ENCODE peak calls at places on chromosome 15, in eight cellular contexts. I is NCI-H748 treated with DMSO at 0.1 percent for 48 hours; Y is NCI-H1694; P is GM12892; S is MV-4-11; Q is NCI-H1436; L is stimulated activated CD4-positive, alpha-beta T cell treated with anti-CD3 and anti-CD28 coated beads, Interleukin-1b, Interleukin-23, amount 100 ng/mL, for 48 hours; V is endothelial cell. N is an unnamed sample.

GRCh38 chr15:59028387-59028955 is 41.0 kb downstream of the RNF111 start:
- DNase-seq in I (no peak), Y (no peak), P (no peak), S (no peak), Q (no peak), L (no peak), V (no peak), N (no peak)

GRCh38 chr15:34047893-34048775 is 9.1 kb upstream of the AVEN start:
- DNase-seq in I (no peak), Y (no peak), P (no peak), S (peak; percentile 15), Q (no peak), L (no peak), V (no peak), N (no peak)

GRCh38 chr15:77865106-77865630 is 212.3 kb downstream of the TBC1D2B start:
- DNase-seq in I (no peak), Y (no peak), P (no peak), S (no peak), Q (no peak), L (no peak), V (no peak), N (no peak)

GRCh38 chr15:35307676-35308075 is 222.6 kb upstream of the NANOGP8 start:
- DNase-seq in I (no peak), Y (no peak), P (no peak), S (no peak), Q (no peak), L (no peak), V (no peak), N (no peak)

GRCh38 chr15:26051771-26052685 is 188.9 kb upstream of the ATP10A start:
- DNase-seq in I (no peak), Y (no peak), P (no peak), S (no peak), Q (no peak), L (no peak), V (no peak), N (no peak)

GRCh38 chr15:101277038-101277822 is at the start of gene SELENOS:
- DNase-seq in I (peak; percentile 57), Y (peak; percentile 50), P (peak; percentile 85), S (peak; percentile 79), Q (peak; percentile 61), L (peak; percentile 84), V (peak; percentile 92), N (peak; percentile 87)

GRCh38 chr15:52069559-52069958 is 43.0 kb downstream of the BCL2L10 start:
- DNase-seq in I (no peak), Y (no peak), P (no peak), S (no peak), Q (no peak), L (no peak), V (no peak), N (no peak)

GRCh38 chr15:39084683-39085530 is 496.0 kb upstream of the THBS1 start:
- DNase-seq in I (no peak), Y (peak; percentile 86), P (no peak), S (peak; percentile 60), Q (no peak), L (no peak), V (no peak), N (peak; percentile 15)